ENCODE peak calls at places on chromosomes 3 and 15, in ten cellular contexts. N, K, W, J, Q, C, R, E, Y and M are unnamed samples.

GRCh38 chr3:1600700-1601418 is 497.8 kb upstream of the CNTN4 start:
- DNase-seq in E (no peak), Y (no peak), Q (no peak), W (no peak), N (no peak), R (no peak), J (no peak), K (no peak), C (no peak), M (no peak)

GRCh38 chr15:26773485-26773877 is 615 bp upstream of the GABRB3 start:
- DNase-seq in N (no peak), R (peak; percentile 28), Q (no peak), W (no peak), K (no peak), C (peak; percentile 64), Y (no peak), E (peak; percentile 4), J (no peak), M (no peak)

GRCh38 chr15:65089206-65089824 is 12.8 kb downstream of the KBTBD13 start:
- DNase-seq in R (no peak), N (no peak), W (no peak), J (no peak), Y (no peak), K (no peak), E (no peak), C (no peak), Q (peak; percentile 82), M (no peak)

GRCh38 chr3:193702967-193703366 is 110.0 kb downstream of the OPA1 start:
- DNase-seq in Y (peak; percentile 27), N (no peak), K (no peak), E (peak; percentile 65), W (no peak), R (no peak), J (no peak), Q (peak; percentile 10), C (no peak), M (no peak)

GRCh38 chr15:52559583-52559982 is 9.2 kb downstream of the ARPP19 start:
- DNase-seq in W (peak; percentile 24), Q (peak; percentile 46), Y (peak; percentile 48), K (no peak), C (no peak), N (no peak), J (no peak), E (no peak), R (no peak), M (no peak)

GRCh38 chr3:184325715-184326114 is 11.3 kb downstream of the EIF4G1 start:
- DNase-seq in K (peak; percentile 16), N (peak; percentile 39), W (no peak), R (no peak), Q (no peak), Y (no peak), E (no peak), J (no peak), C (peak; percentile 4), M (no peak)

GRCh38 chr15:48966595-48967301 is 3.0 kb upstream of the SHC4 start:
- DNase-seq in C (no peak), W (peak; percentile 54), J (peak; percentile 20), Q (peak; percentile 46), R (no peak), K (peak; percentile 64), Y (peak; percentile 57), N (no peak), E (peak; percentile 40), M (no peak)

GRCh38 chr15:78993931-78994530 is 49.2 kb upstream of the CTSH start:
- DNase-seq in E (no peak), K (no peak), Y (no peak), C (peak; percentile 37), J (no peak), Q (no peak), R (no peak), N (no peak), W (no peak), M (no peak)

GRCh38 chr3:59118928-59119327 is 69.1 kb upstream of the CFAP20DC start:
- DNase-seq in W (no peak), R (no peak), C (no peak), E (no peak), N (no peak), J (no peak), Q (no peak), K (no peak), Y (no peak), M (no peak)

GRCh38 chr3:45567730-45568172 is 26.8 kb upstream of the LIMD1 start:
- DNase-seq in R (no peak), J (no peak), W (peak; percentile 72), C (no peak), Y (no peak), K (peak; percentile 72), E (no peak), N (no peak), Q (no peak), M (peak; percentile 53)

GRCh38 chr3:172840913-172841312 is 90.4 kb downstream of the ECT2 start:
- DNase-seq in K (no peak), Y (no peak), R (no peak), C (no peak), W (no peak), E (no peak), N (no peak), Q (no peak), J (no peak), M (no peak)

GRCh38 chr15:100075284-100075683 is 266.5 kb downstream of the ADAMTS17 start:
- DNase-seq in W (no peak), J (no peak), C (no peak), K (no peak), Y (no peak), Q (no peak), R (no peak), N (no peak), E (no peak), M (no peak)

GRCh38 chr15:101068523-101068960 is 149.4 kb downstream of the LRRK1 start:
- DNase-seq in W (no peak), Y (no peak), R (no peak), Q (no peak), E (no peak), N (no peak), J (no peak), C (no peak), K (no peak), M (no peak)

GRCh38 chr15:75067123-75067854 is 43.9 kb downstream of the PPCDC start:
- DNase-seq in R (no peak), E (peak; percentile 26), K (no peak), J (no peak), N (no peak), W (no peak), Y (peak; percentile 87), Q (peak; percentile 63), C (no peak), M (no peak)

GRCh38 chr15:90209591-90209990 is 8.5 kb downstream of the SEMA4B start:
- DNase-seq in C (no peak), W (peak; percentile 78), Q (no peak), K (peak; percentile 77), J (no peak), E (no peak), R (no peak), N (no peak), Y (peak; percentile 39), M (no peak)

GRCh38 chr15:31384568-31384967 is 57.9 kb downstream of the KLF13 start:
- DNase-seq in K (no peak), Y (no peak), W (no peak), E (no peak), R (no peak), N (no peak), C (no peak), Q (no peak), J (no peak), M (no peak)

GRCh38 chr3:69092030-69092513 is 7.3 kb downstream of the ARL6IP5 start:
- DNase-seq in Y (no peak), N (no peak), W (no peak), C (no peak), J (no peak), R (no peak), Q (no peak), K (no peak), E (no peak), M (peak; percentile 31)

GRCh38 chr15:77419050-77419835 is 661 bp downstream of the PEAK1 start:
- DNase-seq in J (peak; percentile 14), R (peak; percentile 57), C (peak; percentile 58), E (peak; percentile 21), Y (peak; percentile 58), W (peak; percentile 73), K (peak; percentile 66), Q (peak; percentile 53), N (peak; percentile 34), M (peak; percentile 65)

GRCh38 chr3:143171141-143171651 is 51.6 kb downstream of the CHST2 start:
- DNase-seq in R (no peak), E (no peak), W (peak; percentile 64), C (no peak), Y (peak; percentile 81), Q (peak; percentile 75), J (no peak), N (no peak), K (peak; percentile 45), M (no peak)

GRCh38 chr15:31537770-31538592 is 211.3 kb downstream of the KLF13 start:
- DNase-seq in N (no peak), Q (no peak), C (no peak), J (no peak), K (no peak), E (no peak), Y (no peak), R (no peak), W (no peak), M (no peak)

GRCh38 chr15:41827290-41827879 is 507 bp upstream of the JMJD7 start:
- DNase-seq in J (peak; percentile 18), R (peak; percentile 10), Y (no peak), K (no peak), Q (no peak), N (peak; percentile 8), W (no peak), C (peak; percentile 62), E (no peak), M (peak; percentile 46)

GRCh38 chr3:154132777-154133375 is 11.7 kb downstream of the ARHGEF26 start:
- DNase-seq in N (no peak), J (peak; percentile 62), K (no peak), C (no peak), R (peak; percentile 52), W (no peak), Y (no peak), E (no peak), Q (peak; percentile 38), M (peak; percentile 9)